ENCODE peak calls at places on chromosomes 12 and 14, in ten cellular contexts. E is K562, T is uterus, I is tibial nerve, K is spleen, B is A549, J is IMR-90, U is H1, Y is endothelial cell of umbilical vein, C is ovary. Q is an unnamed sample.

GRCh38 chr12:124413401-124413800 is 118.5 kb downstream of the RFLNA start:
- DNase-seq in E (no peak), T (no peak), I (no peak), K (no peak), B (no peak), J (no peak), U (no peak), Y (no peak), C (peak; percentile 57), Q (no peak)

GRCh38 chr14:69664865-69665526 is 53.6 kb downstream of the SUSD6 start:
- DNase-seq in E (no peak), T (no peak), I (no peak), K (no peak), B (no peak), J (no peak), U (no peak), Y (no peak), C (no peak), Q (peak; percentile 62)

GRCh38 chr14:69287096-69287991 is 27.4 kb downstream of the GALNT16 start:
- DNase-seq in E (no peak), T (no peak), I (no peak), K (no peak), B (peak; percentile 35), J (no peak), U (no peak), Y (no peak), C (peak; percentile 25), Q (no peak)

GRCh38 chr12:122944588-122944987 is 21.7 kb downstream of the ABCB9 start:
- DNase-seq in E (no peak), T (no peak), I (no peak), K (no peak), B (peak; percentile 67), J (peak; percentile 56), U (no peak), Y (no peak), C (no peak), Q (no peak)

GRCh38 chr14:88866305-88866704 is 41.9 kb downstream of the TTC8 start:
- DNase-seq in E (no peak), T (no peak), I (no peak), K (no peak), B (no peak), J (peak; percentile 75), U (no peak), Y (peak; percentile 6), C (no peak), Q (no peak)

GRCh38 chr12:120413901-120414695 is 23.8 kb upstream of the COX6A1 start:
- DNase-seq in E (no peak), T (peak; percentile 33), I (no peak), K (no peak), B (no peak), J (no peak), U (peak; percentile 89), Y (no peak), C (no peak), Q (no peak)

GRCh38 chr12:120740871-120741270 is 15.2 kb downstream of the ACADS start:
- DNase-seq in E (no peak), T (no peak), I (no peak), K (peak; percentile 49), B (no peak), J (no peak), U (no peak), Y (no peak), C (no peak), Q (no peak)

GRCh38 chr12:52043386-52044212 is 7.6 kb upstream of the NR4A1 start:
- DNase-seq in E (no peak), T (no peak), I (no peak), K (no peak), B (no peak), J (no peak), U (no peak), Y (no peak), C (peak; percentile 64), Q (no peak)

GRCh38 chr12:18375131-18375530 is 113.8 kb downstream of the PIK3C2G start:
- DNase-seq in E (no peak), T (no peak), I (no peak), K (no peak), B (no peak), J (peak; percentile 11), U (no peak), Y (no peak), C (no peak), Q (no peak)

GRCh38 chr12:28090835-28091234 is 99.4 kb upstream of the CCDC91 start:
- DNase-seq in E (no peak), T (no peak), I (no peak), K (no peak), B (no peak), J (no peak), U (no peak), Y (no peak), C (no peak), Q (no peak)

GRCh38 chr14:50801706-50802105 is 29.3 kb downstream of the NIN start:
- DNase-seq in E (no peak), T (no peak), I (no peak), K (no peak), B (no peak), J (peak; percentile 73), U (no peak), Y (peak; percentile 86), C (no peak), Q (no peak)

GRCh38 chr14:49853572-49854375 is 1.2 kb upstream of the NEMF start:
- DNase-seq in E (peak; percentile 58), T (peak; percentile 74), I (peak; percentile 73), K (peak; percentile 88), B (peak; percentile 93), J (peak; percentile 81), U (no peak), Y (peak; percentile 86), C (peak; percentile 72), Q (peak; percentile 83)

GRCh38 chr12:26744042-26744626 is 88.9 kb downstream of the ITPR2 start:
- DNase-seq in E (no peak), T (no peak), I (no peak), K (no peak), B (no peak), J (no peak), U (no peak), Y (no peak), C (no peak), Q (no peak)

GRCh38 chr12:41635731-41636130 is 447.6 kb downstream of the PDZRN4 start:
- DNase-seq in E (no peak), T (no peak), I (no peak), K (no peak), B (no peak), J (no peak), U (no peak), Y (no peak), C (no peak), Q (no peak)

GRCh38 chr14:55731881-55732498 is 152.0 kb downstream of the KTN1 start:
- DNase-seq in E (peak; percentile 49), T (no peak), I (peak; percentile 77), K (no peak), B (no peak), J (peak; percentile 24), U (no peak), Y (peak; percentile 46), C (no peak), Q (peak; percentile 69)

GRCh38 chr12:85005615-85006014 is 30.5 kb downstream of the TSPAN19 start:
- DNase-seq in E (no peak), T (no peak), I (no peak), K (no peak), B (no peak), J (no peak), U (no peak), Y (no peak), C (no peak), Q (no peak)

GRCh38 chr12:94421868-94422740 is 37.6 kb downstream of the CEP83 start:
- DNase-seq in E (no peak), T (no peak), I (no peak), K (no peak), B (peak; percentile 9), J (no peak), U (no peak), Y (no peak), C (no peak), Q (no peak)

GRCh38 chr12:94418517-94418916 is 41.1 kb downstream of the CEP83 start:
- DNase-seq in E (no peak), T (no peak), I (no peak), K (no peak), B (no peak), J (no peak), U (no peak), Y (no peak), C (no peak), Q (no peak)

GRCh38 chr12:94416613-94417012 is 43.1 kb downstream of the CEP83 start:
- DNase-seq in E (no peak), T (no peak), I (no peak), K (no peak), B (no peak), J (no peak), U (no peak), Y (no peak), C (no peak), Q (no peak)
- TF ChIP-seq POLR2A in E (no peak), T (no peak), I (no peak), K (no peak), B (no peak), J (no peak), U (no peak), Y (no peak), C (no peak), Q (no peak)

GRCh38 chr12:96906849-96907664 is at the start of gene NEDD1:
- DNase-seq in E (peak; percentile 95), T (peak; percentile 84), I (peak; percentile 72), K (peak; percentile 97), B (peak; percentile 84), J (peak; percentile 67), U (peak; percentile 77), Y (peak; percentile 82), C (peak; percentile 85), Q (peak; percentile 91)
- TF ChIP-seq POLR2A in E (peak; percentile 83), T (peak; percentile 58), I (no peak), K (peak; percentile 24), B (peak; percentile 74), J (peak; percentile 53), U (no peak), Y (peak; percentile 86), C (peak; percentile 59), Q (peak; percentile 80)

GRCh38 chr14:34000396-34000795 is 49.5 kb upstream of the EGLN3 start:
- DNase-seq in E (no peak), T (peak; percentile 22), I (no peak), K (no peak), B (no peak), J (no peak), U (no peak), Y (no peak), C (no peak), Q (no peak)
- TF ChIP-seq POLR2A in E (no peak), T (no peak), I (no peak), K (no peak), B (no peak), J (no peak), U (no peak), Y (no peak), C (no peak), Q (no peak)

DNA sequence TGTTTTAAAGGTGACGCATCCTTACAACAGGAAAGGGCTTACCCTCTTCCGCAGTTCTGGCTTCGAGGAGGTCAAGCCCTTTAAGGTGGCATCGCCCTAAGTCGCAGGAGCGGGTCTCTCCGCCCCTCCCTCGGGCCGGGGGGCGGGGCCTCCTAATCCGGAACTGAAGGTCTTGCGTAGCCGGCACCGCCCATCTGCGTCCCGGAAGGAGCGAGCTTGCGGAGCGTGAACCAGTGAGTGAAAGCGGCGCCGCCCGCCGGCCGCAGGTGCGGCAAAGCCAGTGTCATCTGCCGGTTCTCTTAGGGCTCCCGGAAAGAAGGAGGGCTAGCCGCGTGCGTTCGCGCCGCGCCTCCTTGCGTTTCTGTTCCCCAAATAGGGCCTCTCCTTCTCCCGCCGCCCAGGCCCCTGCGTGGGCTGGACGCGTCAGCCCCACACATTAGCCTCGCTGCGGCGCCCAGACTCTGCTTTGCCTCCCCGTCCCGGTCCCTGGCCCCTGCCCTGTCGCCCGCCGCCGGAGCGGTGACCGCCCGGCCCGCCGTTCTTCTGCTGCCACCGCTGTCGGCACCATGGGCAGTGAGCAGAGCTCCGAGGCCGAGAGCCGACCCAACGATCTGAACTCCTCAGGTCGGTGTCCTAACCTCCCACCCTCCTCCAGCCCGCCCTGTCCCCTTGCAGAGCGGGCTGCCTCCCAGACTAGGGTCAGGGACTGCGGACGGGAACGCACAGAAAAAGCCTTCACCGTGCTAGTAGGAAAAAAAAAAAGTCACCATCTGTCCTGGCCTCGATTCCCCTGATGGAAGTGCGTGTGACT is at the start of gene BORCS5:
- DNase-seq in E (peak; percentile 97), T (peak; percentile 96), I (peak; percentile 94), K (peak; percentile 100), B (peak; percentile 98), J (peak; percentile 87), U (peak; percentile 96), Y (peak; percentile 90), C (peak; percentile 95), Q (peak; percentile 98)
- TF ChIP-seq POLR2A in E (peak; percentile 94), T (peak; percentile 100), I (peak; percentile 97), K (peak; percentile 94), B (peak; percentile 97), J (peak; percentile 86), U (peak; percentile 89), Y (peak; percentile 93), C (peak; percentile 97), Q (peak; percentile 100)